ENCODE peak calls at places on chromosomes 5 and 9, in seven cellular contexts. One of them, this sample, is unnamed.
A peak's percentile ranks its signal among the peaks of the same experiment; 100 is the strongest.

GRCh38 chr5:2908086-2908485 is 156.6 kb upstream of the IRX2 start:
- DNase-seq in HTR-8/SVneo: no peak
- DNase-seq in fibroblast of mammary gland: no peak
- DNase-seq in GDM1: no peak
- DNase-seq in occipital lobe: no peak
- DNase-seq in glutamatergic neuron: no peak
- DNase-seq in body of pancreas: no peak
- DNase-seq in this sample: no peak

GRCh38 chr5:91641730-91642350 is 258.7 kb upstream of the ARRDC3 start:
- DNase-seq in body of pancreas: no peak
- DNase-seq in HTR-8/SVneo: peak; percentile 4
- DNase-seq in GDM1: no peak
- DNase-seq in glutamatergic neuron: no peak
- DNase-seq in occipital lobe: no peak
- DNase-seq in fibroblast of mammary gland: peak; percentile 66
- DNase-seq in this sample: peak; percentile 69

GRCh38 chr9:38388283-38389223 is 3.9 kb upstream of the ALDH1B1 start:
- DNase-seq in body of pancreas: no peak
- DNase-seq in fibroblast of mammary gland: peak; percentile 70
- DNase-seq in HTR-8/SVneo: no peak
- DNase-seq in GDM1: no peak
- DNase-seq in glutamatergic neuron: no peak
- DNase-seq in occipital lobe: no peak
- DNase-seq in this sample: peak; percentile 62

GRCh38 chr5:101045689-101046088 is 142.6 kb upstream of the ST8SIA4 start:
- DNase-seq in fibroblast of mammary gland: peak; percentile 4
- DNase-seq in HTR-8/SVneo: no peak
- DNase-seq in body of pancreas: no peak
- DNase-seq in glutamatergic neuron: no peak
- DNase-seq in occipital lobe: no peak
- DNase-seq in GDM1: no peak
- DNase-seq in this sample: peak; percentile 9

GRCh38 chr5:16744164-16744880 is 127.5 kb upstream of the RETREG1 start:
- DNase-seq in glutamatergic neuron: no peak
- DNase-seq in occipital lobe: no peak
- DNase-seq in body of pancreas: no peak
- DNase-seq in GDM1: no peak
- DNase-seq in HTR-8/SVneo: no peak
- DNase-seq in fibroblast of mammary gland: no peak
- DNase-seq in this sample: peak; percentile 63

GRCh38 chr5:131229623-131230022 is 34.2 kb upstream of the CDC42SE2 start:
- DNase-seq in occipital lobe: no peak
- DNase-seq in HTR-8/SVneo: no peak
- DNase-seq in GDM1: no peak
- DNase-seq in glutamatergic neuron: no peak
- DNase-seq in fibroblast of mammary gland: no peak
- DNase-seq in body of pancreas: no peak
- DNase-seq in this sample: no peak

GRCh38 chr9:81083062-81083461 is 606.3 kb downstream of the TLE1 start:
- DNase-seq in GDM1: no peak
- DNase-seq in glutamatergic neuron: no peak
- DNase-seq in occipital lobe: no peak
- DNase-seq in HTR-8/SVneo: no peak
- DNase-seq in fibroblast of mammary gland: peak; percentile 6
- DNase-seq in body of pancreas: no peak
- DNase-seq in this sample: peak; percentile 63

GRCh38 chr9:32526707-32527048 is 682 bp upstream of the RIGI start:
- DNase-seq in GDM1: no peak
- DNase-seq in glutamatergic neuron: no peak
- DNase-seq in HTR-8/SVneo: no peak
- DNase-seq in fibroblast of mammary gland: no peak
- DNase-seq in body of pancreas: no peak
- DNase-seq in occipital lobe: no peak
- DNase-seq in this sample: no peak

GRCh38 chr9:21558079-21558478 is 76.0 kb upstream of the IFNE start:
- DNase-seq in fibroblast of mammary gland: no peak
- DNase-seq in glutamatergic neuron: no peak
- DNase-seq in body of pancreas: no peak
- DNase-seq in GDM1: no peak
- DNase-seq in occipital lobe: no peak
- DNase-seq in HTR-8/SVneo: no peak
- DNase-seq in this sample: no peak

GRCh38 chr5:20335978-20336377 is 348.0 kb upstream of the CDH18 start:
- DNase-seq in fibroblast of mammary gland: no peak
- DNase-seq in occipital lobe: no peak
- DNase-seq in glutamatergic neuron: no peak
- DNase-seq in body of pancreas: no peak
- DNase-seq in HTR-8/SVneo: no peak
- DNase-seq in GDM1: no peak
- DNase-seq in this sample: no peak

GRCh38 chr5:161094411-161094810 is 242.4 kb upstream of the ATP10B start:
- DNase-seq in occipital lobe: no peak
- DNase-seq in HTR-8/SVneo: no peak
- DNase-seq in glutamatergic neuron: no peak
- DNase-seq in GDM1: no peak
- DNase-seq in body of pancreas: no peak
- DNase-seq in fibroblast of mammary gland: peak; percentile 93
- DNase-seq in this sample: peak; percentile 91

GRCh38 chr9:131239307-131239975 is 36.9 kb downstream of the FAM78A start:
- DNase-seq in GDM1: no peak
- DNase-seq in occipital lobe: no peak
- DNase-seq in body of pancreas: no peak
- DNase-seq in glutamatergic neuron: no peak
- DNase-seq in HTR-8/SVneo: no peak
- DNase-seq in fibroblast of mammary gland: no peak
- DNase-seq in this sample: no peak

GRCh38 chr9:34049630-34050384 is 1.1 kb upstream of the UBAP2 start:
- DNase-seq in GDM1: no peak
- DNase-seq in glutamatergic neuron: no peak
- DNase-seq in occipital lobe: no peak
- DNase-seq in fibroblast of mammary gland: no peak
- DNase-seq in HTR-8/SVneo: no peak
- DNase-seq in body of pancreas: peak; percentile 10
- DNase-seq in this sample: no peak

GRCh38 chr5:20694121-20694520 is 706.1 kb upstream of the CDH18 start:
- DNase-seq in glutamatergic neuron: no peak
- DNase-seq in fibroblast of mammary gland: peak; percentile 3
- DNase-seq in occipital lobe: no peak
- DNase-seq in GDM1: no peak
- DNase-seq in body of pancreas: no peak
- DNase-seq in HTR-8/SVneo: no peak
- DNase-seq in this sample: no peak

GRCh38 chr5:93385665-93386064 is 195.4 kb downstream of the NR2F1-AS1 start:
- DNase-seq in fibroblast of mammary gland: peak; percentile 43
- DNase-seq in GDM1: no peak
- DNase-seq in occipital lobe: no peak
- DNase-seq in glutamatergic neuron: no peak
- DNase-seq in body of pancreas: no peak
- DNase-seq in HTR-8/SVneo: peak; percentile 13
- DNase-seq in this sample: peak; percentile 68

GRCh38 chr9:128034821-128035764 is 32.0 kb downstream of the NAIF1 start:
- DNase-seq in occipital lobe: peak; percentile 17
- DNase-seq in body of pancreas: peak; percentile 79
- DNase-seq in GDM1: peak; percentile 71
- DNase-seq in glutamatergic neuron: peak; percentile 43
- DNase-seq in HTR-8/SVneo: peak; percentile 73
- DNase-seq in fibroblast of mammary gland: peak; percentile 89
- DNase-seq in this sample: peak; percentile 62

GRCh38 chr9:32378496-32378895 is 5.9 kb upstream of the ACO1 start:
- DNase-seq in fibroblast of mammary gland: peak; percentile 82
- DNase-seq in glutamatergic neuron: no peak
- DNase-seq in HTR-8/SVneo: peak; percentile 56
- DNase-seq in occipital lobe: no peak
- DNase-seq in GDM1: peak; percentile 51
- DNase-seq in body of pancreas: peak; percentile 28
- DNase-seq in this sample: peak; percentile 74

GRCh38 chr5:171627936-171628335 is 157.7 kb upstream of the SMIM23 start:
- DNase-seq in occipital lobe: no peak
- DNase-seq in GDM1: no peak
- DNase-seq in body of pancreas: no peak
- DNase-seq in fibroblast of mammary gland: no peak
- DNase-seq in HTR-8/SVneo: no peak
- DNase-seq in glutamatergic neuron: no peak
- DNase-seq in this sample: no peak

GRCh38 chr5:148840531-148840930 is 14.1 kb downstream of the ADRB2 start:
- DNase-seq in occipital lobe: no peak
- DNase-seq in HTR-8/SVneo: no peak
- DNase-seq in glutamatergic neuron: no peak
- DNase-seq in body of pancreas: no peak
- DNase-seq in fibroblast of mammary gland: no peak
- DNase-seq in GDM1: no peak
- DNase-seq in this sample: peak; percentile 18

GRCh38 chr5:73284985-73285384 is 112.0 kb downstream of the TMEM174 start:
- DNase-seq in GDM1: no peak
- DNase-seq in body of pancreas: no peak
- DNase-seq in occipital lobe: no peak
- DNase-seq in fibroblast of mammary gland: no peak
- DNase-seq in glutamatergic neuron: no peak
- DNase-seq in HTR-8/SVneo: no peak
- DNase-seq in this sample: no peak

This sample was measured in LHCN-M2.